ENCODE peak calls at places on chromosomes 16 and 17, in nine cellular contexts. C is cardiac fibroblast, U is fibroblast of pulmonary artery, Z is esophagus muscularis mucosa, E is prostate gland, F is heart right ventricle, X is cardiac muscle cell, Q is neural progenitor cell, R is AG10803. S is an unnamed sample.

GRCh38 chr17:49901460-49902331 is 53.8 kb upstream of the TAC4 start:
- DNase-seq in U (no peak), Q (peak; percentile 50), R (no peak), E (no peak), F (no peak), Z (no peak), X (no peak), C (no peak), S (no peak)

GRCh38 chr16:56614549-56614991 is 6.2 kb downstream of the MT2A start:
- DNase-seq in X (no peak), C (peak; percentile 82), E (no peak), F (no peak), Z (no peak), U (peak; percentile 47), Q (no peak), R (peak; percentile 64), S (peak; percentile 55)

GRCh38 chr16:75621170-75621477 is 2.0 kb downstream of the ADAT1 start:
- DNase-seq in U (peak; percentile 63), X (peak; percentile 60), E (no peak), Z (no peak), C (peak; percentile 65), R (peak; percentile 47), Q (peak; percentile 52), F (no peak), S (peak; percentile 64)

GRCh38 chr17:863880-864279 is 81.7 kb downstream of the MRM3 start:
- DNase-seq in Z (no peak), C (no peak), R (no peak), Q (no peak), U (no peak), F (no peak), X (no peak), E (no peak), S (no peak)

GRCh38 chr17:376936-377863 is 24.6 kb upstream of the RPH3AL start:
- DNase-seq in X (no peak), C (no peak), E (no peak), U (no peak), F (peak; percentile 54), Z (no peak), R (peak; percentile 81), Q (peak; percentile 32), S (peak; percentile 40)

GRCh38 chr17:69857412-69857835 is 217.6 kb upstream of the KCNJ16 start:
- DNase-seq in F (no peak), E (no peak), Z (no peak), X (peak; percentile 72), R (peak; percentile 93), Q (no peak), C (peak; percentile 93), U (peak; percentile 80), S (peak; percentile 97)

GRCh38 chr16:88541109-88541508 is 29.1 kb upstream of the ZC3H18 start:
- DNase-seq in U (no peak), C (no peak), E (no peak), F (no peak), Z (no peak), Q (no peak), X (no peak), R (no peak), S (no peak)

GRCh38 chr17:9671559-9671958 is 26.2 kb downstream of the USP43 start:
- DNase-seq in Z (no peak), E (no peak), U (no peak), F (no peak), X (no peak), Q (peak; percentile 59), R (no peak), C (no peak), S (no peak)

GRCh38 chr16:3101841-3102470 is 2.9 kb upstream of the ZSCAN10 start:
- DNase-seq in Z (no peak), X (no peak), R (no peak), C (no peak), F (no peak), U (peak; percentile 25), E (no peak), Q (peak; percentile 91), S (no peak)

GRCh38 chr17:21039839-21040575 is 2.8 kb downstream of the USP22 start:
- DNase-seq in U (peak; percentile 63), R (peak; percentile 55), F (no peak), C (peak; percentile 65), Q (peak; percentile 40), Z (no peak), E (no peak), X (peak; percentile 76), S (peak; percentile 57)
- TF ChIP-seq CTCF in U (peak; percentile 57), R (peak; percentile 60), F (no peak), C (peak; percentile 56), Q (peak; percentile 54), Z (peak; percentile 37), E (peak; percentile 29), X (peak; percentile 53), S (peak; percentile 50)

DNA sequence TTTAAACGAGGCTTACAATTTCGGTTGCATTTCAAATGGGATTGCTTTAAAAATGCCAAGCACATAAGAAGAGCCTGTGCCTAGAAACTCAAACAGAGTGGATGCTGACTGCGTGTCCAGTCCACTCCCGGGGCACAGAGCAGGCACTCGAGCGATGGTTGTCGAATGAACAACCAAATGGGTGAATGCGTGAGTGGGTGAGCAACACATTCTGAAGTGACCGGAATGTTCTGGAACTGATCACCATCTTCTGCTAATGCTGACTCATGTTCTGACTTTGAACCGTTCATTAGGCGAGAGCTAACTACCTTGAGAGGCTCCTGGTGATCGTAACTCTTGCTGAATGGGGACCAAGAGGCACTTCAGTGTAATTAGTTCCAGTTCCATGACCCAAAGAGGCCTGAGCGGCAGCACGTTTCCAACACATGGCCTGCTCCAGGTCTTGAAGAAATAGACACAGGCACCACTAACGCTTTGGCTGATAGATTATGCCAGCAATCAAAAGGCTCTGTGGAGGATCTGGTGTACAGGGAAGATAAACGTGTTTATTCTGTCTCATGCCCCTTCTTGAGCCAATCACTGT is 37.9 kb downstream of the IRF8 start:
- DNase-seq in X (no peak), F (no peak), Z (no peak), C (no peak), R (no peak), Q (no peak), E (no peak), U (no peak), S (no peak)
- H3K4me3 ChIP-seq in X (no peak overlapping the region), F (no peak overlapping the region), Z (no peak overlapping the region), C (no peak overlapping the region), R (no peak overlapping the region), Q (no peak overlapping the region), E (no peak overlapping the region), U (no peak overlapping the region), S (no peak overlapping the region)

GRCh38 chr16:66471696-66472393 is 44.8 kb downstream of the BEAN1 start:
- DNase-seq in X (no peak), F (no peak), U (no peak), Q (no peak), Z (no peak), R (no peak), E (no peak), C (no peak), S (no peak)
- TF ChIP-seq CTCF in X (no peak), F (no peak), U (no peak), Q (peak; percentile 22), Z (no peak), R (no peak), E (no peak), C (no peak), S (no peak)

GRCh38 chr16:87062569-87063442 is 254.4 kb downstream of the C16orf95 start:
- DNase-seq in F (peak; percentile 73), C (peak; percentile 81), U (peak; percentile 79), E (peak; percentile 19), Q (peak; percentile 94), Z (no peak), R (peak; percentile 58), X (peak; percentile 77), S (peak; percentile 78)
- H3K4me3 ChIP-seq in F (peak overlapping the region; percentile 15), C (peak overlapping the region; percentile 19), U (peak overlapping the region; percentile 33), E (no peak overlapping the region), Q (no peak overlapping the region), Z (no peak overlapping the region), R (no peak overlapping the region), X (peak overlapping the region; percentile 9), S (peak overlapping the region; percentile 44)

GRCh38 chr17:31389673-31390381 is 1.6 kb upstream of the RAB11FIP4 start:
- DNase-seq in F (no peak), R (no peak), E (no peak), U (no peak), Q (no peak), X (no peak), Z (peak; percentile 83), C (no peak), S (no peak)
- TF ChIP-seq CTCF in F (no peak), R (no peak), E (no peak), U (no peak), Q (no peak), X (no peak), Z (no peak), C (no peak), S (no peak)

GRCh38 chr17:45311762-45312476 is 4.9 kb downstream of the MAP3K14 start:
- DNase-seq in C (peak; percentile 42), Q (no peak), X (no peak), F (peak; percentile 55), Z (no peak), E (peak; percentile 53), R (peak; percentile 49), U (no peak), S (no peak)
- H3K4me3 ChIP-seq in C (no peak overlapping the region), Q (no peak overlapping the region), X (no peak overlapping the region), F (peak overlapping the region; percentile 18), Z (peak overlapping the region; percentile 25), E (no peak overlapping the region), R (peak overlapping the region; percentile 40), U (no peak overlapping the region), S (peak overlapping the region; percentile 38)

GRCh38 chr16:13919683-13920509 is at the start of gene ERCC4:
- DNase-seq in F (peak; percentile 100), Z (peak; percentile 99), E (peak; percentile 100), Q (peak; percentile 100), C (peak; percentile 100), R (peak; percentile 98), X (peak; percentile 100), U (peak; percentile 99), S (peak; percentile 99)
- TF ChIP-seq CTCF in F (peak; percentile 89), Z (peak; percentile 83), E (peak; percentile 96), Q (peak; percentile 84), C (peak; percentile 91), R (peak; percentile 91), X (peak; percentile 94), U (peak; percentile 95), S (peak; percentile 95)

S was measured in fibroblast of the aortic adventitia.